ENCODE peak calls at places on chromosomes 3 and 15, in nine cellular contexts. W is tibial artery, L is brain microvascular endothelial cell, X is MM.1S, U is heart right ventricle, B is HCT116, T is prostate gland, O is kidney, I is heart left ventricle. Q is an unnamed sample.

GRCh38 chr3:102096066-102096465 is 246.8 kb downstream of the NFKBIZ start:
- DNase-seq in W (no peak), L (no peak), X (peak; percentile 18), U (no peak), B (no peak), T (no peak), O (no peak), I (no peak), Q (no peak)

GRCh38 chr3:33134026-33134625 is 20.3 kb downstream of the CRTAP start:
- DNase-seq in W (no peak), L (peak; percentile 33), X (peak; percentile 56), U (no peak), B (no peak), T (no peak), O (no peak), I (no peak), Q (no peak)

GRCh38 chr3:71652786-71653419 is 69.4 kb upstream of the FOXP1 start:
- DNase-seq in W (peak; percentile 56), L (peak; percentile 61), X (peak; percentile 39), U (no peak), B (peak; percentile 4), T (peak; percentile 71), O (no peak), I (no peak), Q (peak; percentile 45)

GRCh38 chr3:106794442-106794841 is 582.8 kb upstream of the CCDC54 start:
- DNase-seq in W (no peak), L (no peak), X (no peak), U (no peak), B (no peak), T (no peak), O (no peak), I (no peak), Q (no peak)

GRCh38 chr3:112101946-112102345 is 15.8 kb downstream of the C3orf52 start:
- DNase-seq in W (no peak), L (peak; percentile 85), X (no peak), U (no peak), B (no peak), T (no peak), O (no peak), I (no peak), Q (peak; percentile 49)

GRCh38 chr3:17088602-17089313 is 204.0 kb downstream of the PLCL2 start:
- DNase-seq in W (no peak), L (no peak), X (no peak), U (no peak), B (no peak), T (no peak), O (no peak), I (no peak), Q (no peak)

GRCh38 chr3:36227982-36228381 is 152.3 kb upstream of the STAC start:
- DNase-seq in W (no peak), L (no peak), X (no peak), U (no peak), B (no peak), T (no peak), O (no peak), I (no peak), Q (no peak)

GRCh38 chr15:81930582-81931369 is 115.0 kb downstream of the MEX3B start:
- DNase-seq in W (no peak), L (no peak), X (no peak), U (no peak), B (no peak), T (no peak), O (no peak), I (no peak), Q (no peak)

GRCh38 chr3:135531996-135532395 is 433.5 kb upstream of the PPP2R3A start:
- DNase-seq in W (no peak), L (no peak), X (no peak), U (no peak), B (no peak), T (no peak), O (no peak), I (no peak), Q (no peak)

DNA sequence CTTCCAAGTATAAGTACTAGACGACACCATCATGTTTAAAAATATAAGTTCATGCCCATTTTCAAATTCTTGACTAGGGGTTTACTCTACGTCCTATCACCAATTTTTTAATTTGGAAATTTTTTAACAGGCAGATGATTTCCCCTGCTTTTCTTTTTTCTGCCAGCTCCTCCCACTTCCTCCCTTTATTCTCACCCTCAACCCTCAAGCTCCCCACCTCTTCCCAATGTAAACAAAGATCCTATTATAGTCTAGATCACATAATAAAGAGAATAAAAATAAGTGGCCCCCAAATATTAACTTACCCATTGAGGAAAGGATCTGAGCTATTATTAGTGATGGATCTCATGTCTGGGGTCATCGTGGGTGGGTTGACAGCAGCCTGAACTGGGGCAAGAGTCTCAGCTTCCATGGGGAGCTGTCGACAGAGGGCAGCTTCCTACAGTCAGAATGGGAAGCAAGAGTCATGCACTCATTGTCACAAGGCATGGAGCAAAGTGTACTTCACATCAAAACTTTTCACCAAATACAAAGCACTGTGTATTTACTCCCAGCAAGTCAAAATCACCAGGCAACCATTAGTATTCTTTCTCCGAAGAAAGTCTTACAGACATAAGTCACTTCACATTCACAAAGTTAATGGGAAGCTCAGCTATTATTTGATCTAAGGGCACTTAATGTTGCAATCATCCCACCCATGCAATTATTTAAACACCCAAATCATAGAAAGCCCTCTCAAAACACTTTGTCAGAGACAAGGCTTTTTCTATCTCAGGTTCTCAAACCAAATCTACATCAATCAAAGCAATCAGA is 53.2 kb downstream of the TM4SF4 start:
- DNase-seq in W (peak; percentile 37), L (no peak), X (no peak), U (no peak), B (no peak), T (no peak), O (no peak), I (peak; percentile 34), Q (no peak)
- TF ChIP-seq CTCF in W (peak; percentile 30), L (peak; percentile 62), X (no peak), U (peak; percentile 68), B (no peak), T (no peak), O (peak; percentile 36), I (peak; percentile 61), Q (peak; percentile 25)

GRCh38 chr15:90529008-90529368 is 735 bp upstream of the CRTC3 start:
- DNase-seq in W (no peak), L (no peak), X (no peak), U (no peak), B (no peak), T (no peak), O (peak; percentile 66), I (no peak), Q (no peak)
- H3K27ac ChIP-seq in W (peak overlapping the region; percentile 90), L (no peak overlapping the region), X (no peak overlapping the region), U (peak overlapping the region; percentile 95), B (peak overlapping the region; percentile 86), T (peak overlapping the region; percentile 91), O (peak overlapping the region; percentile 87), I (peak overlapping the region; percentile 94), Q (no peak overlapping the region)

GRCh38 chr3:43995078-43995928 is 246.4 kb upstream of the TOPAZ1 start:
- DNase-seq in W (no peak), L (no peak), X (peak; percentile 51), U (no peak), B (no peak), T (no peak), O (no peak), I (no peak), Q (no peak)
- H3K4me3 ChIP-seq in W (peak overlapping the region; percentile 38), L (peak overlapping the region; percentile 67), X (peak overlapping the region; percentile 89), U (peak overlapping the region; percentile 28), B (peak overlapping the region; percentile 26), T (no peak overlapping the region), O (peak overlapping the region; percentile 60), I (peak overlapping the region; percentile 31), Q (peak overlapping the region; percentile 32)

DNA sequence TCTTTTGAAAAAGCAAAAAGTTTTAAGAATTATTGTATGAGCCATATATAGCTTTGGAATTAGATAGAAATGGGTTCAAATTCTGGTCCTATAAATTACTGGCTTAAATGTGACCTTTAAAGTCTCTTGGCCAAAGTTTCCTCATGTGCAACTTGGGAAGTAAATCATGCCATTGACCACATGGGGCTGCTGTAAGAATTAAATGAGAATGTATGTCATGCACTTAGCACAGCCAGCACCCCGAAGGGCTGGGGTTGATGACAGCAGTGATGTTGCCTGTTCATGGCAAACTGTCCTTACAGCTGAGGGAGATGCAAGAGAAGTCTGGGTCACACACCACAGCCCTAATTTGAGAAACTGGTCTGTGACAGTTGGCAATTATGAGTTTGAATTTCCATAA is 108.2 kb downstream of the TOP2B start:
- DNase-seq in W (no peak), L (no peak), X (no peak), U (no peak), B (no peak), T (no peak), O (no peak), I (no peak), Q (no peak)
- TF ChIP-seq CTCF in W (no peak), L (no peak), X (no peak), U (no peak), B (peak; percentile 15), T (no peak), O (no peak), I (no peak), Q (no peak)

GRCh38 chr3:178181085-178181484 is 355.2 kb upstream of the KCNMB2 start:
- DNase-seq in W (no peak), L (no peak), X (no peak), U (no peak), B (no peak), T (no peak), O (no peak), I (no peak), Q (no peak)

GRCh38 chr3:178186666-178187065 is 349.6 kb upstream of the KCNMB2 start:
- DNase-seq in W (no peak), L (no peak), X (no peak), U (no peak), B (no peak), T (no peak), O (no peak), I (no peak), Q (no peak)

GRCh38 chr3:178182337-178182761 is 353.9 kb upstream of the KCNMB2 start:
- DNase-seq in W (no peak), L (no peak), X (no peak), U (peak; percentile 15), B (no peak), T (no peak), O (no peak), I (no peak), Q (no peak)

GRCh38 chr3:178181784-178182183 is 354.5 kb upstream of the KCNMB2 start:
- DNase-seq in W (no peak), L (no peak), X (no peak), U (no peak), B (no peak), T (no peak), O (no peak), I (no peak), Q (no peak)
- H3K27ac ChIP-seq in W (no peak overlapping the region), L (no peak overlapping the region), X (no peak overlapping the region), U (no peak overlapping the region), B (no peak overlapping the region), T (no peak overlapping the region), O (no peak overlapping the region), I (no peak overlapping the region), Q (no peak overlapping the region)

GRCh38 chr3:183472155-183472554 is 43.7 kb upstream of the MCF2L2 start:
- DNase-seq in W (no peak), L (no peak), X (no peak), U (no peak), B (no peak), T (no peak), O (no peak), I (no peak), Q (no peak)
- H3K4me3 ChIP-seq in W (no peak overlapping the region), L (no peak overlapping the region), X (no peak overlapping the region), U (no peak overlapping the region), B (no peak overlapping the region), T (no peak overlapping the region), O (no peak overlapping the region), I (no peak overlapping the region), Q (no peak overlapping the region)

Q was measured in AG04450.